ENCODE peak calls at places on chromosome 9, in nine cellular contexts. C is IMR-90; H is PC-3; X is effector memory CD4-positive, alpha-beta T cell; E is GM23248; J is heart right ventricle; K is CD8-positive, alpha-beta memory T cell; Y is H9; M is colonic mucosa. B is an unnamed sample.
A peak's percentile ranks its signal among the peaks of the same experiment; 100 is the strongest.

GRCh38 chr9:134525070-134525815 is 116.4 kb upstream of the COL5A1 start:
- DNase-seq in K (no peak), C (no peak), Y (no peak), H (no peak), X (no peak), M (no peak), J (no peak), E (no peak), B (no peak)

GRCh38 chr9:86122309-86122708 is 23.0 kb upstream of the GOLM1 start:
- DNase-seq in K (no peak), C (no peak), X (no peak), Y (peak; percentile 36), M (no peak), E (no peak), J (no peak), H (no peak), B (no peak)

GRCh38 chr9:127316586-127317383 is 52.2 kb downstream of the GARNL3 start:
- DNase-seq in C (peak; percentile 39), M (no peak), K (no peak), Y (no peak), H (peak; percentile 32), X (no peak), E (peak; percentile 76), J (no peak), B (no peak)

GRCh38 chr9:85053206-85053605 is 383.7 kb downstream of the NTRK2 start:
- DNase-seq in Y (no peak), H (no peak), E (no peak), X (no peak), K (no peak), M (no peak), C (no peak), J (no peak), B (no peak)

GRCh38 chr9:99000480-99001395 is 57.0 kb downstream of the COL15A1 start:
- DNase-seq in X (peak; percentile 28), Y (peak; percentile 46), M (peak; percentile 50), K (peak; percentile 45), C (peak; percentile 85), E (peak; percentile 82), J (no peak), H (peak; percentile 68), B (peak; percentile 76)

GRCh38 chr9:113542016-113542415 is 78.5 kb downstream of the RGS3 start:
- DNase-seq in J (no peak), M (no peak), C (no peak), K (no peak), E (no peak), X (no peak), H (no peak), Y (no peak), B (no peak)

GRCh38 chr9:121684381-121685145 is 33.1 kb downstream of the DAB2IP start:
- DNase-seq in Y (peak; percentile 79), H (peak; percentile 37), M (peak; percentile 62), K (no peak), J (no peak), X (no peak), C (no peak), E (peak; percentile 53), B (peak; percentile 42)

GRCh38 chr9:128882677-128883590 is 1.0 kb downstream of the LRRC8A start:
- DNase-seq in X (no peak), H (no peak), C (no peak), Y (no peak), J (no peak), M (no peak), K (no peak), E (peak; percentile 42), B (peak; percentile 46)

GRCh38 chr9:85377751-85378289 is 363.9 kb downstream of the AGTPBP1 start:
- DNase-seq in Y (no peak), H (peak; percentile 69), J (no peak), X (no peak), E (no peak), K (no peak), C (no peak), M (no peak), B (no peak)

GRCh38 chr9:131162886-131163285 is 37.5 kb downstream of the NUP214 start:
- DNase-seq in K (no peak), M (no peak), X (no peak), Y (no peak), H (no peak), E (no peak), J (no peak), C (no peak), B (no peak)

DNA sequence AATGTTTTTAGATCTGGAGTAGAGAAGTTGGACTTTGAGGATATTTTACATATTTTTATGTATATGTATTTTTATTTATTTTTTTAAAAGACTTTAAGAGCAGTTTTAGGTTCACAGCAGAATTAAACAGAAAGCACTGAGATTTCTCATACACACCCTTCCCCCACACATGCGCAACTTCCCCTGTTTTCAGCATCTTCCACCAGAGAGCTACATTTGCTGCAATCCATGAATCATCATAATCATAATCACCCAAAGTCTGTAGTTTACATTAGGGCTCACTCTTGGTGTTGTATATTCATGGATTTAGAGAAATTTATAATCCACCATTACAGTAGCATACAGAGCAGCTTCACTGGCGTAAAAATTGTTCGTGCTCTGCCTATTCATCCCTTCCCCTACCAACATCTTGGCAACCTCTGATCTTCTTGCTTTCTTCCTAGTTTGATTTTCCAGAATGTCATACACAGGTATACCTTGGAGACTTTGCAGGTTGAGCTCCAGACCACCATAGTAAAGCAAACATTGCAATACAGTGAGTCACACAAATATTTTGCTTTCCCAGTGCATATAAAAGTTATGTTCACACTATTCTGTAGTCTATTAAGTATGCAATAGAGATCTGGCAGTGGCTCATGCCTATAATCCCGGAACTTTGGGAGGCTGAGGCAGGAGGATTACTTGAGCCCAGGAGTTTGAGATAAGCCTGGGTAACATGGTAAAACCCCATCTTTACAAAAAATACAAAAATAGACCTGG is 9.6 kb upstream of the CCDC171 start:
- DNase-seq in M (no peak), X (no peak), C (peak; percentile 46), E (peak; percentile 6), Y (no peak), H (peak; percentile 82), J (no peak), K (no peak), B (no peak)
- H3K4me1 ChIP-seq in M (no peaks in the 10 kb centered on the region), X (no peaks in the 10 kb centered on the region), C (peaks cover 5% of the 10 kb centered on the region), E (no peaks in the 10 kb centered on the region), Y (no peaks in the 10 kb centered on the region), H (peaks cover 13% of the 10 kb centered on the region), J (no peaks in the 10 kb centered on the region), K (no peaks in the 10 kb centered on the region), B (no peaks in the 10 kb centered on the region)

GRCh38 chr9:14317667-14318255 is 3.8 kb upstream of the NFIB start:
- DNase-seq in E (no peak), H (no peak), X (no peak), M (no peak), J (no peak), C (no peak), K (no peak), Y (no peak), B (no peak)

GRCh38 chr9:14321517-14322125 is 7.7 kb upstream of the NFIB start:
- DNase-seq in M (no peak), Y (no peak), H (no peak), J (no peak), X (no peak), K (no peak), E (peak; percentile 55), C (no peak), B (no peak)

GRCh38 chr9:14320272-14321245 is 6.6 kb upstream of the NFIB start:
- DNase-seq in E (peak; percentile 83), Y (no peak), H (peak; percentile 83), K (no peak), C (peak; percentile 95), X (no peak), M (peak; percentile 54), J (no peak), B (peak; percentile 95)

GRCh38 chr9:14316574-14317304 is 2.8 kb upstream of the NFIB start:
- DNase-seq in E (no peak), M (no peak), H (no peak), Y (no peak), X (no peak), C (no peak), K (no peak), J (no peak), B (no peak)

GRCh38 chr9:14318934-14319513 is 5.1 kb upstream of the NFIB start:
- DNase-seq in M (no peak), H (no peak), J (no peak), X (no peak), K (no peak), C (no peak), E (no peak), Y (no peak), B (no peak)
- H3K27me3 ChIP-seq in M (no peaks in the 10 kb centered on the region), H (no peaks in the 10 kb centered on the region), J (no peaks in the 10 kb centered on the region), X (peaks cover 11% of the 10 kb centered on the region), K (peaks cover 7% of the 10 kb centered on the region), C (peaks cover 60% of the 10 kb centered on the region), E (no peaks in the 10 kb centered on the region), Y (no peaks in the 10 kb centered on the region), B (no peaks in the 10 kb centered on the region)

GRCh38 chr9:136536721-136537241 is 9.1 kb downstream of the NOTCH1 start:
- DNase-seq in H (no peak), J (no peak), X (no peak), M (no peak), K (no peak), Y (peak; percentile 62), C (no peak), E (no peak), B (no peak)

GRCh38 chr9:136539427-136540412 is 6.1 kb downstream of the NOTCH1 start:
- DNase-seq in H (peak; percentile 94), K (peak; percentile 81), M (peak; percentile 99), E (no peak), X (peak; percentile 85), J (peak; percentile 97), Y (peak; percentile 88), C (no peak), B (peak; percentile 76)

GRCh38 chr9:136537411-136537810 is 8.4 kb downstream of the NOTCH1 start:
- DNase-seq in H (no peak), K (no peak), E (no peak), M (no peak), C (no peak), X (no peak), J (no peak), Y (no peak), B (no peak)

GRCh38 chr9:136538599-136539426 is 7.0 kb downstream of the NOTCH1 start:
- DNase-seq in M (peak; percentile 86), J (peak; percentile 69), K (peak; percentile 55), C (no peak), H (no peak), X (peak; percentile 38), Y (no peak), E (no peak), B (no peak)

DNA sequence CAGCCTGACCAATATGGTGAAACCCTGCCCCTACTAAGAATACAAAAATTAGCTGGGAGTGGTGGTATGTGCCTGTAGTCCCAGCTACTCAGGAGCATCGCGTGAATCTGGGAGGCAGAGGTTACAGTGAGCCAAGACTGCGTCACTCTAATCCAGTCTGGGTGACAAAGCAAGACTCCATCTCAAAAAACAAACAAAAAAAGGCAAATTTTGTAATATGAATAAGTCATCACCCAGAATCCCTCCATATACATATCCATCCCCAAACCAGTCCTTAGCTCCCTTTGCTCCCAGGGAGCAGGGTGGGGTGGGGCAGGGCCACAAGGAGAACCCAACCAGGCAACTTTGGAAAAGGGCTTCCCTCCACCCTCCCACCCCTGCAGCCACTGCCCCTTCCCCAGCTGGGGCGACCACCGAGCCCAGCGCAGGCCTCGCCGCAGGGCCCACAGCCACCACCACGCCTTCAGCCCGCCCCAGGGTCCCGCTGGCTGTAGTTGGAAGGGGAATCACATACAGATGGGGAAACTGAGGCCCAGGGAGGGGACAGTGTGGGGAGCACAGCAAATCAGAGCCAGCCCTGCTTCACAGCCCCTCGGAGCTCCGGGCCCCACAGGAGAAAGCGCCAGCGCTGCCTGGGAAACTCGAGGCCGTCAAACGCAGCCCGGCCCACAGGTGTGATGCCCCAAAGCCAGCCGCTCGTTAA is 7.8 kb downstream of the NOTCH1 start:
- DNase-seq in X (no peak), E (peak; percentile 31), C (peak; percentile 69), M (no peak), Y (no peak), H (peak; percentile 42), K (no peak), J (no peak), B (peak; percentile 42)
- H3K4me1 ChIP-seq in X (peaks cover 69% of the 10 kb centered on the region), E (no peaks in the 10 kb centered on the region), C (peaks cover 2% of the 10 kb centered on the region), M (peaks cover 50% of the 10 kb centered on the region), Y (no peaks in the 10 kb centered on the region), H (peaks cover 18% of the 10 kb centered on the region), K (peaks cover 75% of the 10 kb centered on the region), J (peaks cover 93% of the 10 kb centered on the region), B (peaks cover 4% of the 10 kb centered on the region)

GRCh38 chr9:36781532-36781931 is 208.8 kb downstream of the MELK start:
- DNase-seq in M (no peak), J (no peak), H (peak; percentile 70), X (no peak), Y (no peak), C (peak; percentile 8), E (no peak), K (no peak), B (peak; percentile 17)
- H3K27me3 ChIP-seq in M (no peaks in the 10 kb centered on the region), J (peaks cover 87% of the 10 kb centered on the region), H (peaks cover 41% of the 10 kb centered on the region), X (peaks cover 4% of the 10 kb centered on the region), Y (no peaks in the 10 kb centered on the region), C (peaks cover 32% of the 10 kb centered on the region), E (peaks cover 41% of the 10 kb centered on the region), K (no peaks in the 10 kb centered on the region), B (peaks cover 12% of the 10 kb centered on the region)